ENCODE peak calls at places on chromosomes 3 and 15, in four cellular contexts. One of them, this sample, is unnamed.

GRCh38 chr15:57216288-57216687 is 160.0 kb upstream of the CGNL1 start:
- DNase-seq in MM.1S: no peak
- DNase-seq in HCT116: no peak
- DNase-seq in PC-3: peak; percentile 82
- DNase-seq in this sample: peak; percentile 38

GRCh38 chr3:112463250-112463649 is 36.0 kb downstream of the BTLA start:
- DNase-seq in HCT116: no peak
- DNase-seq in MM.1S: no peak
- DNase-seq in PC-3: no peak
- DNase-seq in this sample: no peak

GRCh38 chr15:63059573-63060216 is 17.1 kb downstream of the TPM1 start:
- DNase-seq in PC-3: no peak
- DNase-seq in HCT116: no peak
- DNase-seq in MM.1S: no peak
- DNase-seq in this sample: no peak

GRCh38 chr3:9180764-9181117 is 68.7 kb downstream of the SRGAP3 start:
- DNase-seq in MM.1S: no peak
- DNase-seq in PC-3: no peak
- DNase-seq in HCT116: no peak
- DNase-seq in this sample: no peak

GRCh38 chr3:45994661-45995369 is 809 bp downstream of the FYCO1 start:
- DNase-seq in PC-3: peak; percentile 23
- DNase-seq in HCT116: no peak
- DNase-seq in MM.1S: no peak
- DNase-seq in this sample: peak; percentile 55

GRCh38 chr3:99549918-99550603 is 88.3 kb upstream of the COL8A1 start:
- DNase-seq in MM.1S: no peak
- DNase-seq in PC-3: no peak
- DNase-seq in HCT116: no peak
- DNase-seq in this sample: no peak

GRCh38 chr3:136330900-136331299 is 80.8 kb downstream of the PCCB start:
- DNase-seq in HCT116: no peak
- DNase-seq in MM.1S: no peak
- DNase-seq in PC-3: no peak
- DNase-seq in this sample: no peak

GRCh38 chr3:23198801-23199200 is 4.3 kb upstream of the UBE2E2 start:
- DNase-seq in MM.1S: no peak
- DNase-seq in HCT116: no peak
- DNase-seq in PC-3: no peak
- DNase-seq in this sample: no peak

GRCh38 chr15:38883987-38884386 is 319.4 kb upstream of the RASGRP1 start:
- DNase-seq in PC-3: no peak
- DNase-seq in HCT116: no peak
- DNase-seq in MM.1S: no peak
- DNase-seq in this sample: no peak

GRCh38 chr3:160720123-160720746 is 35.8 kb upstream of the PPM1L start:
- DNase-seq in MM.1S: no peak
- DNase-seq in PC-3: peak; percentile 36
- DNase-seq in HCT116: no peak
- DNase-seq in this sample: peak; percentile 24

GRCh38 chr3:195908439-195909293 is at the start of gene TNK2:
- DNase-seq in HCT116: no peak
- DNase-seq in PC-3: peak; percentile 16
- DNase-seq in MM.1S: peak; percentile 58
- DNase-seq in this sample: peak; percentile 52

GRCh38 chr3:119558528-119559339 is 680 bp downstream of the CD80 start:
- DNase-seq in PC-3: no peak
- DNase-seq in MM.1S: no peak
- DNase-seq in HCT116: no peak
- DNase-seq in this sample: no peak

GRCh38 chr3:197343656-197344408 is 45.4 kb upstream of the DLG1 start:
- DNase-seq in HCT116: no peak
- DNase-seq in PC-3: no peak
- DNase-seq in MM.1S: no peak
- DNase-seq in this sample: no peak

GRCh38 chr15:60840703-60841411 is 361.9 kb upstream of the ICE2 start:
- DNase-seq in HCT116: no peak
- DNase-seq in PC-3: no peak
- DNase-seq in MM.1S: no peak
- DNase-seq in this sample: peak; percentile 26

GRCh38 chr3:99645277-99646106 is 7.1 kb downstream of the COL8A1 start:
- DNase-seq in PC-3: peak; percentile 58
- DNase-seq in MM.1S: no peak
- DNase-seq in HCT116: peak; percentile 18
- DNase-seq in this sample: peak; percentile 59

GRCh38 chr3:77042892-77043291 is 3.0 kb downstream of the ROBO2 start:
- DNase-seq in PC-3: peak; percentile 23
- DNase-seq in MM.1S: no peak
- DNase-seq in HCT116: no peak
- DNase-seq in this sample: peak; percentile 26

GRCh38 chr3:152760024-152760563 is 74.8 kb upstream of the P2RY1 start:
- DNase-seq in HCT116: no peak
- DNase-seq in MM.1S: no peak
- DNase-seq in PC-3: no peak
- DNase-seq in this sample: no peak

GRCh38 chr3:8764528-8764927 is 4.9 kb downstream of the OXTR start:
- DNase-seq in HCT116: no peak
- DNase-seq in MM.1S: no peak
- DNase-seq in PC-3: no peak
- DNase-seq in this sample: no peak

GRCh38 chr3:67790043-67790442 is 135.6 kb upstream of the SUCLG2 start:
- DNase-seq in PC-3: peak; percentile 49
- DNase-seq in MM.1S: peak; percentile 41
- DNase-seq in HCT116: peak; percentile 23
- DNase-seq in this sample: peak; percentile 62

GRCh38 chr15:73800662-73801345 is 47.7 kb upstream of the INSYN1 start:
- DNase-seq in PC-3: peak; percentile 46
- DNase-seq in MM.1S: no peak
- DNase-seq in HCT116: no peak
- DNase-seq in this sample: no peak

GRCh38 chr3:127049390-127049789 is 66.5 kb downstream of the PLXNA1 start:
- DNase-seq in PC-3: peak; percentile 50
- DNase-seq in HCT116: no peak
- DNase-seq in MM.1S: no peak
- DNase-seq in this sample: no peak

GRCh38 chr3:180306691-180307090 is 270.0 kb upstream of the PEX5L start:
- DNase-seq in MM.1S: no peak
- DNase-seq in HCT116: no peak
- DNase-seq in PC-3: peak; percentile 90
- DNase-seq in this sample: no peak

GRCh38 chr3:149313542-149313941 is 19.9 kb downstream of the TM4SF18 start:
- DNase-seq in HCT116: no peak
- DNase-seq in PC-3: no peak
- DNase-seq in MM.1S: no peak
- DNase-seq in this sample: no peak

GRCh38 chr3:16059081-16059537 is 115.4 kb upstream of the GALNT15 start:
- DNase-seq in MM.1S: no peak
- DNase-seq in PC-3: no peak
- DNase-seq in HCT116: no peak
- DNase-seq in this sample: no peak

GRCh38 chr3:57062119-57062631 is 1.7 kb downstream of the SPATA12 start:
- DNase-seq in HCT116: no peak
- DNase-seq in MM.1S: no peak
- DNase-seq in PC-3: no peak
- DNase-seq in this sample: peak; percentile 22

GRCh38 chr3:43879166-43879565 is 188.4 kb downstream of the ABHD5 start:
- DNase-seq in MM.1S: peak; percentile 19
- DNase-seq in PC-3: peak; percentile 66
- DNase-seq in HCT116: peak; percentile 58
- DNase-seq in this sample: peak; percentile 86

GRCh38 chr3:56799251-56799882 is 2.4 kb downstream of the ARHGEF3 start:
- DNase-seq in PC-3: peak; percentile 88
- DNase-seq in MM.1S: peak; percentile 82
- DNase-seq in HCT116: peak; percentile 49
- DNase-seq in this sample: peak; percentile 50

GRCh38 chr15:66603301-66604179 is 37.7 kb upstream of the LCTL start:
- DNase-seq in HCT116: peak; percentile 43
- DNase-seq in MM.1S: peak; percentile 63
- DNase-seq in PC-3: peak; percentile 63
- DNase-seq in this sample: peak; percentile 91

GRCh38 chr3:127794402-127794801 is 27.9 kb downstream of the MGLL start:
- DNase-seq in MM.1S: no peak
- DNase-seq in PC-3: no peak
- DNase-seq in HCT116: no peak
- DNase-seq in this sample: no peak

GRCh38 chr3:64291345-64291744 is 66.1 kb upstream of the PRICKLE2 start:
- DNase-seq in HCT116: no peak
- DNase-seq in MM.1S: no peak
- DNase-seq in PC-3: peak; percentile 84
- DNase-seq in this sample: no peak

GRCh38 chr3:103057477-103057876 is 622.7 kb downstream of the ZPLD1 start:
- DNase-seq in MM.1S: no peak
- DNase-seq in PC-3: no peak
- DNase-seq in HCT116: no peak
- DNase-seq in this sample: no peak

GRCh38 chr3:38609386-38610111 is 39.9 kb downstream of the SCN5A start:
- DNase-seq in HCT116: no peak
- DNase-seq in PC-3: no peak
- DNase-seq in MM.1S: no peak
- DNase-seq in this sample: no peak

GRCh38 chr3:192570757-192571156 is 156.6 kb downstream of the FGF12 start:
- DNase-seq in MM.1S: no peak
- DNase-seq in HCT116: no peak
- DNase-seq in PC-3: peak; percentile 24
- DNase-seq in this sample: no peak
- H3K9ac ChIP-seq in MM.1S: no peak overlapping the region
- H3K9ac ChIP-seq in HCT116: no peak overlapping the region
- H3K9ac ChIP-seq in PC-3: no peak overlapping the region
- H3K9ac ChIP-seq in this sample: no peak overlapping the region

GRCh38 chr3:140298569-140299070 is 363.6 kb downstream of the CLSTN2 start:
- DNase-seq in PC-3: no peak
- DNase-seq in MM.1S: no peak
- DNase-seq in HCT116: no peak
- DNase-seq in this sample: peak; percentile 33
- TF ChIP-seq EZH2phosphoT487 in PC-3: no peak
- TF ChIP-seq EZH2phosphoT487 in MM.1S: no peak
- TF ChIP-seq EZH2phosphoT487 in HCT116: no peak
- TF ChIP-seq EZH2phosphoT487 in this sample: no peak

GRCh38 chr3:171831936-171832335 is 11.2 kb upstream of the TMEM212 start:
- DNase-seq in PC-3: peak; percentile 45
- DNase-seq in MM.1S: no peak
- DNase-seq in HCT116: no peak
- DNase-seq in this sample: no peak
- H3K9ac ChIP-seq in PC-3: no peak overlapping the region
- H3K9ac ChIP-seq in MM.1S: no peak overlapping the region
- H3K9ac ChIP-seq in HCT116: no peak overlapping the region
- H3K9ac ChIP-seq in this sample: no peak overlapping the region

GRCh38 chr3:157201648-157202278 is 41.8 kb upstream of the CCNL1 start:
- DNase-seq in PC-3: peak; percentile 70
- DNase-seq in HCT116: peak; percentile 19
- DNase-seq in MM.1S: peak; percentile 81
- DNase-seq in this sample: peak; percentile 33
- TF ChIP-seq EZH2phosphoT487 in PC-3: no peak
- TF ChIP-seq EZH2phosphoT487 in HCT116: no peak
- TF ChIP-seq EZH2phosphoT487 in MM.1S: no peak
- TF ChIP-seq EZH2phosphoT487 in this sample: no peak

GRCh38 chr15:90083954-90084607 is 18.2 kb downstream of the IDH2 start:
- DNase-seq in MM.1S: no peak
- DNase-seq in PC-3: no peak
- DNase-seq in HCT116: no peak
- DNase-seq in this sample: no peak

GRCh38 chr15:90087454-90088154 is 14.7 kb downstream of the IDH2 start:
- DNase-seq in HCT116: no peak
- DNase-seq in MM.1S: no peak
- DNase-seq in PC-3: peak; percentile 48
- DNase-seq in this sample: no peak

GRCh38 chr15:90086868-90087268 is 15.4 kb downstream of the IDH2 start:
- DNase-seq in HCT116: no peak
- DNase-seq in MM.1S: peak; percentile 57
- DNase-seq in PC-3: peak; percentile 68
- DNase-seq in this sample: peak; percentile 59

GRCh38 chr15:90084876-90085423 is 17.3 kb downstream of the IDH2 start:
- DNase-seq in HCT116: no peak
- DNase-seq in MM.1S: no peak
- DNase-seq in PC-3: no peak
- DNase-seq in this sample: no peak

GRCh38 chr15:90085565-90085964 is 16.7 kb downstream of the IDH2 start:
- DNase-seq in MM.1S: no peak
- DNase-seq in PC-3: no peak
- DNase-seq in HCT116: no peak
- DNase-seq in this sample: no peak
- H3K9ac ChIP-seq in MM.1S: no peak overlapping the region
- H3K9ac ChIP-seq in PC-3: no peak overlapping the region
- H3K9ac ChIP-seq in HCT116: no peak overlapping the region
- H3K9ac ChIP-seq in this sample: no peak overlapping the region